ENCODE peak calls at places on chromosomes 2 and 18, in five cellular contexts. I, E, Z, O and A are unnamed samples.

GRCh38 chr18:34659579-34660517 is 50.2 kb upstream of the DTNA start:
- DNase-seq in O (peak), E (peak), I (peak), Z (peak), A (peak)

GRCh38 chr2:219124379-219125110 is 36.1 kb downstream of the NHEJ1 start:
- DNase-seq in E (no peak), O (no peak), I (no peak), Z (peak), A (peak)

GRCh38 chr2:73027340-73027739 is 44.2 kb downstream of the SFXN5 start:
- DNase-seq in E (peak), O (no peak), Z (no peak), I (no peak), A (peak)

GRCh38 chr2:10431797-10432196 is 16.3 kb downstream of the ODC1 start:
- DNase-seq in Z (no peak), I (no peak), E (no peak), O (no peak), A (no peak)

GRCh38 chr2:152542344-152542994 is 174.8 kb downstream of the PRPF40A start:
- DNase-seq in I (no peak), E (no peak), O (no peak), Z (no peak), A (no peak)

GRCh38 chr2:238821391-238821790 is 26.5 kb upstream of the TWIST2 start:
- DNase-seq in E (no peak), Z (peak), I (no peak), O (no peak), A (peak)

GRCh38 chr2:10306901-10307463 is 4.3 kb downstream of the HPCAL1 start:
- DNase-seq in E (no peak), I (no peak), O (no peak), Z (no peak), A (no peak)

GRCh38 chr18:22207022-22207758 is 37.8 kb downstream of the GATA6 start:
- DNase-seq in Z (peak), I (no peak), O (no peak), E (no peak), A (peak)

GRCh38 chr2:177347570-177347969 is 45.0 kb upstream of the AGPS start:
- DNase-seq in Z (no peak), I (no peak), E (no peak), O (no peak), A (no peak)

GRCh38 chr2:28747714-28748113 is 3.9 kb upstream of the PPP1CB start:
- DNase-seq in I (no peak), E (no peak), O (no peak), Z (no peak), A (no peak)

GRCh38 chr18:7366597-7366996 is 135.7 kb downstream of the LRRC30 start:
- DNase-seq in E (no peak), I (no peak), O (no peak), Z (no peak), A (no peak)

GRCh38 chr18:7370812-7371211 is 139.9 kb downstream of the LRRC30 start:
- DNase-seq in E (peak), I (no peak), O (peak), Z (no peak), A (no peak)

GRCh38 chr18:7369006-7369405 is 138.1 kb downstream of the LRRC30 start:
- DNase-seq in E (no peak), O (no peak), Z (no peak), I (no peak), A (no peak)

GRCh38 chr18:7370375-7370774 is 139.5 kb downstream of the LRRC30 start:
- DNase-seq in Z (no peak), E (no peak), O (no peak), I (no peak), A (no peak)

DNA sequence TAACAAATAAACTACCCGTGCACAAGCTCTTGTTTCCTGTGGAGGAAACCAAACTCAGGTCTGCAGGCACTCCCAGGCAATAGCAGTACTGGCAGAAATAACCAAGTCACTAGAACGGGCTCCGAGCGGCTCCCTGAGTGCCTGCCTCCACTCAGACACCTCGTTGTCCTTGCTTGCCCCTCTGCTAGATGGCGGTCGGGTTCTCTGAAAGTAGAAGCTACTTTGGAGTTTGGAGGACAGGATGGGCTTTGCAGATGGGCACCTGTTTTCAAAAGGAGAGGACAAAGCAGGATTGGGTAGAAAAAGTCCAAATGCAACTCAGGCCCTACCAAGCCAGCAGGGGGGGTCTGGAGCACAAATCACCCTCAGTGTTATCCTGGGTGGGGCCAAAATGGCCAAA is 136.4 kb downstream of the LRRC30 start:
- DNase-seq in E (no peak), O (no peak), I (no peak), Z (no peak), A (no peak)
- TF ChIP-seq CTCF in E (no peak), O (no peak), I (no peak), Z (no peak), A (no peak)

GRCh38 chr2:211854832-211855231 is 683.8 kb downstream of the ERBB4 start:
- DNase-seq in Z (no peak), I (no peak), O (no peak), E (no peak), A (no peak)
- TF ChIP-seq CTCF in Z (no peak), I (peak), O (no peak), E (no peak), A (no peak)

GRCh38 chr2:215553946-215554345 is 118.1 kb upstream of the FN1 start:
- DNase-seq in E (no peak), Z (no peak), I (no peak), O (no peak), A (no peak)
- TF ChIP-seq CTCF in E (no peak), Z (peak), I (no peak), O (no peak), A (no peak)

GRCh38 chr2:24542269-24542872 is 51.3 kb downstream of the NCOA1 start:
- DNase-seq in E (no peak), I (no peak), O (no peak), Z (no peak), A (no peak)

GRCh38 chr2:24540011-24540477 is 49.0 kb downstream of the NCOA1 start:
- DNase-seq in E (no peak), Z (no peak), I (no peak), O (no peak), A (no peak)

GRCh38 chr2:24546668-24547067 is 55.6 kb downstream of the NCOA1 start:
- DNase-seq in I (no peak), E (no peak), O (no peak), Z (no peak), A (no peak)

GRCh38 chr2:24544456-24545115 is 53.5 kb downstream of the NCOA1 start:
- DNase-seq in E (no peak), O (no peak), Z (no peak), I (no peak), A (no peak)

GRCh38 chr2:24543252-24543651 is 52.2 kb downstream of the NCOA1 start:
- DNase-seq in Z (no peak), O (no peak), E (no peak), I (no peak), A (no peak)
- TF ChIP-seq CTCF in Z (peak), O (no peak), E (no peak), I (no peak), A (no peak)

GRCh38 chr2:120851116-120851773 is 115.6 kb downstream of the GLI2 start:
- DNase-seq in E (no peak), O (peak), I (no peak), Z (no peak), A (no peak)
- TF ChIP-seq CTCF in E (no peak), O (no peak), I (no peak), Z (no peak), A (no peak)

DNA sequence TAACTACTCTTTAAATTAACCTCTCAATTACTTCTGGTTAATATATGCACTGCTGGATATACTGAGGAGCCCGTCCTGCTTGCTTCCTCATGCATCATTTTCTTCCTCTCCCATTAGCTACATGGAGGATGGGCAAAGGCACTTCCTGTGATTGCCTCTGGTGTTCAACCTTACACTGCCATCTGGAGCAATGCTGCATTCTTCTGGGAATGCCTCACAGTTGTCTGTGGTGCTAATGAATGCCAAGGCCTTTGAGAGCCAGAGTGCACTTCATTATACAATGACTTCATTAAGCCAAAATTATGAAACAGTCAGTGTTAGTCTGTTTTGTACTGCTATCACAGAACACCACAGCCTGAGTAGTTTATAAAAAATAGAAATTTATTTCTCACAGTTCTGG is 134.8 kb upstream of the DOCK10 start:
- DNase-seq in E (no peak), Z (peak), I (no peak), O (no peak), A (peak)
- TF ChIP-seq CTCF in E (no peak), Z (no peak), I (no peak), O (no peak), A (peak)

GRCh38 chr2:12606472-12607000 is 110.2 kb upstream of the TRIB2 start:
- DNase-seq in I (no peak), Z (peak), O (no peak), E (no peak), A (peak)
- TF ChIP-seq CTCF in I (peak), Z (peak), O (no peak), E (no peak), A (peak)

GRCh38 chr2:181859123-181859522 is 32.4 kb upstream of the ITPRID2 start:
- DNase-seq in E (no peak), Z (no peak), I (no peak), O (no peak), A (no peak)
- TF ChIP-seq CTCF in E (no peak), Z (no peak), I (no peak), O (no peak), A (no peak)

DNA sequence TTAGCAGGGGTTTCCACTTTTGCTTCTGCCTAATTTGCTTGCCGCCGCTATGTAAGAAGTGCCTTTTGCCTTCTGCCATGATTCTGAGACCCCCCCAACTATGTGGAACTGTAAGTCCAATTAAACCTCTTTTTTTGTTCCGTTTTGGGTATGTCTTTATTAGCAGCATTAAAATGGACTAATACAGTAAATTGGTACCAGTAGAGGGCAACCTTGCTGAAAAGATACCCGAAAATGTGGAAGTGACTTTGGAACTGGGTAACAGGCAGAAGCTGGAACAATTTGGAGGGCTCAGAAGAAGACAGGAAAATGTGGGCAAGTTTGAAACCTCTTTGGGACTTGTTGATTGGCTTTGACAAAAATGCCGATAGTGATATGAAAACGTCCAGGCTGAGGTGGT is 216.1 kb upstream of the FSIP2 start:
- DNase-seq in I (no peak), E (no peak), Z (no peak), O (no peak), A (no peak)
- TF ChIP-seq CTCF in I (no peak), E (no peak), Z (no peak), O (no peak), A (no peak)

GRCh38 chr2:169528271-169528701 is 18.8 kb downstream of the KLHL41 start:
- DNase-seq in Z (peak), E (peak), I (peak), O (peak), A (peak)
- TF ChIP-seq CTCF in Z (peak), E (peak), I (peak), O (peak), A (peak)